ENCODE peak calls at places on chromosome 3, in nine cellular contexts. One of them, this sample, is unnamed.
A peak's percentile ranks its signal among the peaks of the same experiment; 100 is the strongest.

GRCh38 chr3:105791919-105792786 is 76.7 kb downstream of the CBLB start:
- DNase-seq in stomach: peak; percentile 37
- DNase-seq in suprapubic skin: peak; percentile 83
- DNase-seq in sigmoid colon: peak; percentile 93
- DNase-seq in HepG2: peak; percentile 60
- DNase-seq in GM12892: no peak
- DNase-seq in GM12891: no peak
- DNase-seq in breast epithelium: no peak
- DNase-seq in GM12878: no peak
- DNase-seq in this sample: peak; percentile 47

GRCh38 chr3:129161860-129162271 is 1.0 kb upstream of the ISY1 start:
- DNase-seq in GM12891: no peak
- DNase-seq in sigmoid colon: no peak
- DNase-seq in GM12892: no peak
- DNase-seq in suprapubic skin: no peak
- DNase-seq in stomach: no peak
- DNase-seq in HepG2: peak; percentile 18
- DNase-seq in breast epithelium: no peak
- DNase-seq in GM12878: no peak
- DNase-seq in this sample: no peak

GRCh38 chr3:64443553-64444331 is 218.5 kb upstream of the PRICKLE2 start:
- DNase-seq in GM12878: no peak
- DNase-seq in HepG2: no peak
- DNase-seq in stomach: no peak
- DNase-seq in suprapubic skin: no peak
- DNase-seq in sigmoid colon: no peak
- DNase-seq in GM12891: no peak
- DNase-seq in GM12892: no peak
- DNase-seq in breast epithelium: no peak
- DNase-seq in this sample: no peak

GRCh38 chr3:71345429-71346027 is 238.0 kb downstream of the FOXP1 start:
- DNase-seq in GM12892: no peak
- DNase-seq in stomach: no peak
- DNase-seq in breast epithelium: no peak
- DNase-seq in GM12878: no peak
- DNase-seq in HepG2: no peak
- DNase-seq in sigmoid colon: no peak
- DNase-seq in GM12891: no peak
- DNase-seq in suprapubic skin: no peak
- DNase-seq in this sample: no peak

GRCh38 chr3:146160233-146160963 is 586 bp downstream of the PLOD2 start:
- DNase-seq in stomach: peak; percentile 66
- DNase-seq in suprapubic skin: peak; percentile 81
- DNase-seq in GM12892: no peak
- DNase-seq in sigmoid colon: peak; percentile 90
- DNase-seq in GM12878: no peak
- DNase-seq in GM12891: no peak
- DNase-seq in HepG2: peak; percentile 71
- DNase-seq in breast epithelium: peak; percentile 63
- DNase-seq in this sample: peak; percentile 66

GRCh38 chr3:165728924-165729323 is 108.3 kb downstream of the BCHE start:
- DNase-seq in stomach: no peak
- DNase-seq in breast epithelium: no peak
- DNase-seq in GM12891: no peak
- DNase-seq in GM12878: no peak
- DNase-seq in GM12892: no peak
- DNase-seq in sigmoid colon: no peak
- DNase-seq in HepG2: no peak
- DNase-seq in suprapubic skin: no peak
- DNase-seq in this sample: no peak

GRCh38 chr3:134795776-134796312 is 784 bp downstream of the EPHB1 start:
- DNase-seq in sigmoid colon: peak; percentile 67
- DNase-seq in GM12892: no peak
- DNase-seq in GM12891: peak; percentile 31
- DNase-seq in suprapubic skin: no peak
- DNase-seq in GM12878: no peak
- DNase-seq in HepG2: no peak
- DNase-seq in breast epithelium: no peak
- DNase-seq in stomach: no peak
- DNase-seq in this sample: no peak

GRCh38 chr3:42256135-42256819 is 9.7 kb downstream of the CCK start:
- DNase-seq in suprapubic skin: no peak
- DNase-seq in breast epithelium: no peak
- DNase-seq in GM12878: no peak
- DNase-seq in stomach: no peak
- DNase-seq in GM12892: no peak
- DNase-seq in sigmoid colon: no peak
- DNase-seq in GM12891: no peak
- DNase-seq in HepG2: no peak
- DNase-seq in this sample: no peak

GRCh38 chr3:51539291-51539891 is 872 bp downstream of the RAD54L2 start:
- DNase-seq in breast epithelium: no peak
- DNase-seq in GM12878: no peak
- DNase-seq in stomach: no peak
- DNase-seq in GM12891: peak; percentile 32
- DNase-seq in HepG2: no peak
- DNase-seq in sigmoid colon: no peak
- DNase-seq in GM12892: peak; percentile 31
- DNase-seq in suprapubic skin: no peak
- DNase-seq in this sample: peak; percentile 9

GRCh38 chr3:165204445-165204844 is 8.3 kb upstream of the SLITRK3 start:
- DNase-seq in GM12891: no peak
- DNase-seq in suprapubic skin: no peak
- DNase-seq in HepG2: no peak
- DNase-seq in sigmoid colon: no peak
- DNase-seq in breast epithelium: no peak
- DNase-seq in stomach: no peak
- DNase-seq in GM12892: no peak
- DNase-seq in GM12878: no peak
- DNase-seq in this sample: no peak

GRCh38 chr3:197471221-197472010 is 84.4 kb downstream of the BDH1 start:
- DNase-seq in stomach: no peak
- DNase-seq in breast epithelium: no peak
- DNase-seq in sigmoid colon: no peak
- DNase-seq in GM12878: no peak
- DNase-seq in suprapubic skin: no peak
- DNase-seq in GM12891: no peak
- DNase-seq in GM12892: no peak
- DNase-seq in HepG2: peak; percentile 76
- DNase-seq in this sample: no peak

GRCh38 chr3:29186982-29187718 is 93.7 kb upstream of the RBMS3 start:
- DNase-seq in suprapubic skin: no peak
- DNase-seq in breast epithelium: no peak
- DNase-seq in sigmoid colon: no peak
- DNase-seq in GM12892: no peak
- DNase-seq in GM12891: no peak
- DNase-seq in GM12878: no peak
- DNase-seq in HepG2: no peak
- DNase-seq in stomach: no peak
- DNase-seq in this sample: no peak

GRCh38 chr3:70358978-70359580 is 46.6 kb upstream of the MDFIC2 start:
- DNase-seq in HepG2: peak; percentile 2
- DNase-seq in stomach: no peak
- DNase-seq in breast epithelium: no peak
- DNase-seq in suprapubic skin: no peak
- DNase-seq in GM12892: no peak
- DNase-seq in sigmoid colon: no peak
- DNase-seq in GM12891: no peak
- DNase-seq in GM12878: no peak
- DNase-seq in this sample: no peak

GRCh38 chr3:185157347-185157746 is 4.5 kb upstream of the C3orf70 start:
- DNase-seq in suprapubic skin: no peak
- DNase-seq in GM12891: no peak
- DNase-seq in HepG2: no peak
- DNase-seq in GM12892: no peak
- DNase-seq in sigmoid colon: no peak
- DNase-seq in stomach: no peak
- DNase-seq in breast epithelium: no peak
- DNase-seq in GM12878: no peak
- DNase-seq in this sample: no peak

GRCh38 chr3:37324752-37325407 is 150.5 kb upstream of the LRRFIP2 start:
- DNase-seq in sigmoid colon: no peak
- DNase-seq in GM12892: no peak
- DNase-seq in GM12891: no peak
- DNase-seq in GM12878: no peak
- DNase-seq in HepG2: no peak
- DNase-seq in stomach: no peak
- DNase-seq in breast epithelium: no peak
- DNase-seq in suprapubic skin: no peak
- DNase-seq in this sample: no peak

GRCh38 chr3:4493931-4494806 is 1.0 kb downstream of the ITPR1 start:
- DNase-seq in sigmoid colon: peak; percentile 79
- DNase-seq in suprapubic skin: no peak
- DNase-seq in GM12892: no peak
- DNase-seq in GM12891: no peak
- DNase-seq in breast epithelium: no peak
- DNase-seq in GM12878: no peak
- DNase-seq in HepG2: no peak
- DNase-seq in stomach: no peak
- DNase-seq in this sample: peak; percentile 19

GRCh38 chr3:161409069-161409468 is 37.8 kb upstream of the SPTSSB start:
- DNase-seq in GM12892: no peak
- DNase-seq in suprapubic skin: no peak
- DNase-seq in sigmoid colon: no peak
- DNase-seq in GM12891: no peak
- DNase-seq in breast epithelium: no peak
- DNase-seq in GM12878: no peak
- DNase-seq in stomach: no peak
- DNase-seq in HepG2: peak; percentile 55
- DNase-seq in this sample: no peak

GRCh38 chr3:158456114-158456513 is 114.9 kb upstream of the MLF1 start:
- DNase-seq in GM12892: no peak
- DNase-seq in breast epithelium: no peak
- DNase-seq in HepG2: no peak
- DNase-seq in GM12891: no peak
- DNase-seq in stomach: no peak
- DNase-seq in sigmoid colon: no peak
- DNase-seq in suprapubic skin: no peak
- DNase-seq in GM12878: no peak
- DNase-seq in this sample: no peak

DNA sequence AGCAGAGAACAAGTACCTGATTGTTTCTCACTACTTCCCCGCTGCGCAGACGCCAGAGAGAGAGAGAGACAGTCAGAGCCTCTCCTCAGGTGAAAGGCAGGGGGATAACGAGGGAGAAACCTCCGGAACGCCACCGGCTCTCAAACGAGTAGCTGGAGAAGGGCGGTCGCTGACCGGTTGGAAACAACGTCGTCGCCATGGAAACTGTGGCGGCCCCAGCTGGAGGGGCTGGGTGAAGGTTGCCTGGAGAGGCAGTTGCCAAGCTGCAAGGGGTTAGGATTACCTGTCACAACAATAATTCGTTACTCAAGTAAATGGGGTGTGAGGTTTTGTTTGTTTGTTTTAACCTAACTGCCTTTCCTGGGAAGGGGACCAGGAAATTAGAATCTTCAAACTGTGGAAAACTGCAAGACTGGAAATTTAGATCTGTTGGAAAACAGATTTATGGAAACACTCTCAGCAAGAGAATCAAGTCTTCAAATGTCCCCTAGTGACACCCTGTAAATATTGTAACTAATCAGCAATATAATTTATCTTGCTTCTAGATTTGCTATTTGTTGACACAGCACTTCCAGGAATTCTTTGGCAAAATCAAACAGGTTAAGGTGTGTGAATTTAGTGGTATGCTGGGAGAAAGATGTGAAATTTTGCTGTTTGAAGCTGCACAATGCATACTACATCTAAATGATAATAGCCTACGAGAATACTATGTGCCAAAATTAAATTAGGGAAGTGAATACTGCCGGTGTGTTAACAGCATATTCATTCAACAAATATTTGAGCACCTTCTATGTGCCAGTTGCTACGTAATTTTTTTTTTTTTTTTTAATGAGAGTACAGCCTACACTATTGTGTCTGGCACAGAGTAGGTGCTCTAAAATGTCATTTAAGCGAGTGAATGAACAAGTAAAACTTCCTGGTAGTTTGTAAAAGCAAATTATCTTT is at the start of gene DNAH12:
- DNase-seq in GM12891: peak; percentile 23
- DNase-seq in stomach: peak; percentile 26
- DNase-seq in HepG2: peak; percentile 64
- DNase-seq in GM12892: no peak
- DNase-seq in breast epithelium: peak; percentile 54
- DNase-seq in sigmoid colon: no peak
- DNase-seq in suprapubic skin: no peak
- DNase-seq in GM12878: no peak
- DNase-seq in this sample: peak; percentile 14
- TF ChIP-seq POLR2A in GM12891: no peak
- TF ChIP-seq POLR2A in stomach: no peak
- TF ChIP-seq POLR2A in HepG2: no peak
- TF ChIP-seq POLR2A in GM12892: no peak
- TF ChIP-seq POLR2A in breast epithelium: no peak
- TF ChIP-seq POLR2A in sigmoid colon: no peak
- TF ChIP-seq POLR2A in suprapubic skin: no peak
- TF ChIP-seq POLR2A in GM12878: no peak
- TF ChIP-seq POLR2A in this sample: no peak

GRCh38 chr3:17742837-17743659 is 617 bp upstream of the TBC1D5 start:
- DNase-seq in GM12878: no peak
- DNase-seq in GM12892: no peak
- DNase-seq in suprapubic skin: no peak
- DNase-seq in GM12891: no peak
- DNase-seq in sigmoid colon: no peak
- DNase-seq in stomach: peak; percentile 97
- DNase-seq in breast epithelium: no peak
- DNase-seq in HepG2: no peak
- DNase-seq in this sample: no peak
- TF ChIP-seq POLR2AphosphoS5 in GM12878: peak; percentile 53
- TF ChIP-seq POLR2AphosphoS5 in GM12892: peak; percentile 54
- TF ChIP-seq POLR2AphosphoS5 in suprapubic skin: no peak
- TF ChIP-seq POLR2AphosphoS5 in GM12891: peak; percentile 32
- TF ChIP-seq POLR2AphosphoS5 in sigmoid colon: no peak
- TF ChIP-seq POLR2AphosphoS5 in stomach: peak; percentile 38
- TF ChIP-seq POLR2AphosphoS5 in breast epithelium: no peak
- TF ChIP-seq POLR2AphosphoS5 in HepG2: peak; percentile 64
- TF ChIP-seq POLR2AphosphoS5 in this sample: no peak

GRCh38 chr3:188003188-188004171 is 150.5 kb upstream of the LPP start:
- DNase-seq in suprapubic skin: no peak
- DNase-seq in GM12878: no peak
- DNase-seq in stomach: peak; percentile 37
- DNase-seq in sigmoid colon: no peak
- DNase-seq in breast epithelium: no peak
- DNase-seq in GM12892: no peak
- DNase-seq in HepG2: peak; percentile 97
- DNase-seq in GM12891: no peak
- DNase-seq in this sample: peak; percentile 43
- TF ChIP-seq POLR2A in suprapubic skin: no peak
- TF ChIP-seq POLR2A in GM12878: no peak
- TF ChIP-seq POLR2A in stomach: no peak
- TF ChIP-seq POLR2A in sigmoid colon: no peak
- TF ChIP-seq POLR2A in breast epithelium: no peak
- TF ChIP-seq POLR2A in GM12892: no peak
- TF ChIP-seq POLR2A in HepG2: peak; percentile 72
- TF ChIP-seq POLR2A in GM12891: no peak
- TF ChIP-seq POLR2A in this sample: no peak

DNA sequence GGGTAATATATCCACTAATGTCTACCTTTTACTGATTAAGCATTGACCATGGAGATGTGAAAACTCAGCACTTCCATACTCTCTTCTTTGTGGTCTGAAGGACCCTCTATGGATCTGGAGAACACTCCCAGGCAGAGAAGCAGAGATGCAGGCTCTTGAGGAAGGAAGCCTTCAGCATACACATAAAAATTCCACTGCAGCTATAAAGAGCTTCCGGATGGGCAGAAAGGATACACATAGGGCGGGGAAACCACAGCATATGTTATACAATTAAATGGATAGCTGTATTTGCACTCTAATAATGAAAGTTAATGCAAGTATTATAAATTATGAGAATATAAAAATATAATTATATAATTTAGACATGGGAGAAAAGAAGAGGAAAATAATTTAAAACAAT is 1258.2 kb upstream of the ALCAM start:
- DNase-seq in GM12878: no peak
- DNase-seq in suprapubic skin: no peak
- DNase-seq in stomach: no peak
- DNase-seq in breast epithelium: no peak
- DNase-seq in HepG2: no peak
- DNase-seq in sigmoid colon: no peak
- DNase-seq in GM12892: no peak
- DNase-seq in GM12891: no peak
- DNase-seq in this sample: no peak
- TF ChIP-seq POLR2AphosphoS5 in GM12878: no peak
- TF ChIP-seq POLR2AphosphoS5 in suprapubic skin: no peak
- TF ChIP-seq POLR2AphosphoS5 in stomach: no peak
- TF ChIP-seq POLR2AphosphoS5 in breast epithelium: no peak
- TF ChIP-seq POLR2AphosphoS5 in HepG2: no peak
- TF ChIP-seq POLR2AphosphoS5 in sigmoid colon: no peak
- TF ChIP-seq POLR2AphosphoS5 in GM12892: no peak
- TF ChIP-seq POLR2AphosphoS5 in GM12891: no peak
- TF ChIP-seq POLR2AphosphoS5 in this sample: no peak

This sample was measured in transverse colon.